ENCODE peak calls at places on chromosomes 2 and 18, in five cellular contexts. One of them, this sample, is unnamed.

GRCh38 chr2:38184964-38185603 is 109.1 kb upstream of the CYP1B1 start:
- DNase-seq in posterior cingulate gyrus: no peak
- DNase-seq in AG04449: no peak
- DNase-seq in WERI-Rb-1: no peak
- DNase-seq in NCI-H2081: no peak
- DNase-seq in this sample: no peak

GRCh38 chr2:239381709-239382134 is 19.1 kb downstream of the HDAC4 start:
- DNase-seq in AG04449: no peak
- DNase-seq in NCI-H2081: no peak
- DNase-seq in posterior cingulate gyrus: no peak
- DNase-seq in WERI-Rb-1: no peak
- DNase-seq in this sample: no peak

GRCh38 chr2:231050018-231050901 is 6.4 kb upstream of the PSMD1 start:
- DNase-seq in posterior cingulate gyrus: peak
- DNase-seq in WERI-Rb-1: no peak
- DNase-seq in NCI-H2081: no peak
- DNase-seq in AG04449: no peak
- DNase-seq in this sample: no peak

GRCh38 chr2:42132066-42132965 is 36.8 kb upstream of the EML4 start:
- DNase-seq in AG04449: peak
- DNase-seq in NCI-H2081: no peak
- DNase-seq in posterior cingulate gyrus: no peak
- DNase-seq in WERI-Rb-1: no peak
- DNase-seq in this sample: no peak

GRCh38 chr18:61949946-61950345 is 57.1 kb upstream of the RNF152 start:
- DNase-seq in AG04449: peak
- DNase-seq in posterior cingulate gyrus: no peak
- DNase-seq in NCI-H2081: no peak
- DNase-seq in WERI-Rb-1: no peak
- DNase-seq in this sample: no peak

GRCh38 chr2:9675369-9676351 is 44.9 kb upstream of the YWHAQ start:
- DNase-seq in posterior cingulate gyrus: no peak
- DNase-seq in NCI-H2081: no peak
- DNase-seq in WERI-Rb-1: no peak
- DNase-seq in AG04449: peak
- DNase-seq in this sample: peak

GRCh38 chr2:160298960-160299359 is 98.9 kb upstream of the ITGB6 start:
- DNase-seq in WERI-Rb-1: no peak
- DNase-seq in posterior cingulate gyrus: no peak
- DNase-seq in AG04449: no peak
- DNase-seq in NCI-H2081: no peak
- DNase-seq in this sample: no peak

GRCh38 chr2:135745545-135745944 is 3.9 kb downstream of the UBXN4 start:
- DNase-seq in AG04449: peak
- DNase-seq in NCI-H2081: no peak
- DNase-seq in WERI-Rb-1: no peak
- DNase-seq in posterior cingulate gyrus: no peak
- DNase-seq in this sample: no peak